ENCODE peak calls at places on chromosomes 3 and 15, in ten cellular contexts. O, W, Y, B, A, V, M, K, L and Q are unnamed samples.

GRCh38 chr15:29141908-29142747 is 127.5 kb downstream of the NSMCE3 start:
- DNase-seq in O (no peak), W (no peak), Y (no peak), B (no peak), A (no peak), V (no peak), M (no peak), K (no peak), L (no peak), Q (no peak)

GRCh38 chr3:16386536-16386935 is 121.5 kb downstream of the OXNAD1 start:
- DNase-seq in O (no peak), W (no peak), Y (no peak), B (no peak), A (no peak), V (no peak), M (no peak), K (no peak), L (no peak), Q (no peak)

GRCh38 chr3:123066896-123067688 is at the start of gene PDIA5:
- DNase-seq in O (peak), W (peak), Y (peak), B (peak), A (peak), V (peak), M (peak), K (peak), L (no peak), Q (peak)

GRCh38 chr3:44883999-44884431 is 9.6 kb downstream of the TGM4 start:
- DNase-seq in O (peak), W (no peak), Y (peak), B (no peak), A (no peak), V (no peak), M (peak), K (no peak), L (no peak), Q (peak)

GRCh38 chr15:94387854-94388441 is 156.6 kb downstream of the MCTP2 start:
- DNase-seq in O (no peak), W (no peak), Y (no peak), B (no peak), A (no peak), V (no peak), M (no peak), K (no peak), L (no peak), Q (no peak)

GRCh38 chr15:79403501-79403900 is 28.6 kb upstream of the MINAR1 start:
- DNase-seq in O (no peak), W (no peak), Y (peak), B (no peak), A (no peak), V (no peak), M (no peak), K (no peak), L (no peak), Q (no peak)

GRCh38 chr3:85342915-85343314 is 384.1 kb downstream of the CADM2 start:
- DNase-seq in O (peak), W (no peak), Y (no peak), B (no peak), A (peak), V (no peak), M (peak), K (peak), L (no peak), Q (no peak)

GRCh38 chr3:181797431-181797830 is 85.7 kb downstream of the SOX2 start:
- DNase-seq in O (no peak), W (no peak), Y (no peak), B (no peak), A (no peak), V (no peak), M (no peak), K (no peak), L (no peak), Q (no peak)

GRCh38 chr15:77013786-77014136 is 18.8 kb downstream of the PSTPIP1 start:
- DNase-seq in O (peak), W (no peak), Y (no peak), B (peak), A (no peak), V (no peak), M (peak), K (no peak), L (peak), Q (no peak)

GRCh38 chr15:92231461-92231860 is 162.2 kb upstream of the ST8SIA2 start:
- DNase-seq in O (no peak), W (no peak), Y (no peak), B (no peak), A (no peak), V (no peak), M (no peak), K (no peak), L (no peak), Q (no peak)

GRCh38 chr3:110384601-110385000 is 687.0 kb upstream of the NECTIN3 start:
- DNase-seq in O (no peak), W (no peak), Y (peak), B (no peak), A (no peak), V (no peak), M (no peak), K (no peak), L (no peak), Q (no peak)

GRCh38 chr3:2510746-2511145 is 412.1 kb downstream of the CNTN4 start:
- DNase-seq in O (no peak), W (no peak), Y (no peak), B (no peak), A (no peak), V (no peak), M (no peak), K (no peak), L (no peak), Q (no peak)